ENCODE peak calls at places on chromosomes 6 and 20, in five cellular contexts. R is heart left ventricle; A is NCI-H1417 treated with DMSO at 0.1 percent for 48 hours; Z is NCI-H2081; P is stimulated activated CD4-positive, alpha-beta T cell treated with anti-CD3 and anti-CD28 coated beads, Interleukin-1b, Interleukin-23, amount 100 ng/mL, for 1 hour. B is an unnamed sample.

GRCh38 chr6:25054469-25054868 is 118.7 kb upstream of the RIPOR2 start:
- DNase-seq in Z (no peak), A (no peak), P (no peak), R (no peak), B (no peak)

GRCh38 chr6:123415844-123416468 is 220.8 kb downstream of the TRDN start:
- DNase-seq in Z (peak), A (peak), P (no peak), R (peak), B (peak)

GRCh38 chr6:16909599-16910360 is 148.5 kb upstream of the ATXN1 start:
- DNase-seq in R (no peak), A (no peak), P (no peak), Z (no peak), B (no peak)

GRCh38 chr6:69704916-69705315 is 91.9 kb downstream of the LMBRD1 start:
- DNase-seq in A (no peak), R (no peak), P (no peak), Z (no peak), B (no peak)

GRCh38 chr6:105675715-105676397 is 273.0 kb upstream of the PREP start:
- DNase-seq in P (no peak), R (no peak), A (peak), Z (peak), B (no peak)

GRCh38 chr6:160248538-160248937 is 10.1 kb downstream of the SLC22A2 start:
- DNase-seq in R (no peak), P (no peak), A (no peak), Z (no peak), B (no peak)

GRCh38 chr6:44727651-44728630 is 340.4 kb downstream of the CDC5L start:
- DNase-seq in Z (no peak), A (no peak), P (no peak), R (no peak), B (no peak)

GRCh38 chr20:53142225-53142624 is 170.1 kb downstream of the TSHZ2 start:
- DNase-seq in P (no peak), R (no peak), Z (no peak), A (no peak), B (no peak)

GRCh38 chr6:41560440-41561192 is 14.4 kb downstream of the FOXP4 start:
- DNase-seq in R (peak), P (peak), Z (no peak), A (no peak), B (no peak)

GRCh38 chr20:58634121-58634817 is 16.8 kb upstream of the STX16 start:
- DNase-seq in R (no peak), Z (no peak), P (no peak), A (no peak), B (no peak)

GRCh38 chr6:155442562-155442961 is 13.1 kb downstream of the NOX3 start:
- DNase-seq in Z (no peak), P (no peak), R (no peak), A (no peak), B (no peak)

GRCh38 chr6:153957409-153957808 is 81.6 kb upstream of the OPRM1 start:
- DNase-seq in R (no peak), P (no peak), A (no peak), Z (no peak), B (no peak)

GRCh38 chr6:7175463-7175862 is 67.7 kb downstream of the RREB1 start:
- DNase-seq in P (no peak), Z (no peak), R (no peak), A (no peak), B (no peak)

GRCh38 chr6:37011656-37012378 is 6.4 kb downstream of the FGD2 start:
- DNase-seq in P (no peak), A (no peak), R (no peak), Z (no peak), B (no peak)

GRCh38 chr20:23362392-23363256 is 642 bp downstream of the GZF1 start:
- DNase-seq in A (no peak), P (no peak), Z (no peak), R (no peak), B (no peak)

GRCh38 chr6:21816231-21816630 is 222.7 kb downstream of the SOX4 start:
- DNase-seq in P (no peak), R (no peak), Z (no peak), A (no peak), B (no peak)

GRCh38 chr20:17505664-17506517 is 25.3 kb downstream of the BFSP1 start:
- DNase-seq in P (no peak), A (no peak), R (no peak), Z (no peak), B (no peak)

GRCh38 chr6:84156306-84156705 is 71.1 kb downstream of the CEP162 start:
- DNase-seq in R (no peak), P (no peak), A (no peak), Z (no peak), B (no peak)

GRCh38 chr6:111683749-111684267 is 78.1 kb upstream of the TRAF3IP2 start:
- DNase-seq in A (no peak), R (peak), Z (no peak), P (no peak), B (no peak)

GRCh38 chr6:37173573-37174195 is 3.7 kb downstream of the PIM1 start:
- DNase-seq in R (no peak), A (no peak), P (no peak), Z (no peak), B (no peak)

GRCh38 chr6:19879663-19880062 is 42.5 kb downstream of the ID4 start:
- DNase-seq in R (no peak), A (no peak), P (no peak), Z (peak), B (no peak)

B was measured in SK-N-MC.